ENCODE peak calls at places on chromosomes 13 and 19, in six cellular contexts. S is neural crest cell, Y is NAMALWA, H is upper lobe of right lung, L is left ventricle myocardium inferior, F is A549. R is an unnamed sample.
A peak's percentile ranks its signal among the peaks of the same experiment; 100 is the strongest.

GRCh38 chr13:113765241-113765910 is 6.3 kb downstream of the TMEM255B start:
- DNase-seq in F (no peak), H (peak; percentile 8), S (no peak), Y (no peak), L (no peak), R (no peak)

GRCh38 chr13:95641961-95642621 is 2.4 kb downstream of the DZIP1 start:
- DNase-seq in F (no peak), S (no peak), L (peak; percentile 41), H (peak; percentile 69), Y (no peak), R (no peak)

GRCh38 chr13:62357887-62358645 is 942.4 kb upstream of the PCDH20 start:
- DNase-seq in S (peak; percentile 13), Y (peak; percentile 82), H (no peak), F (peak; percentile 6), L (no peak), R (no peak)

GRCh38 chr19:55118401-55118991 is 1.1 kb upstream of the PPP1R12C start:
- DNase-seq in H (peak; percentile 77), F (no peak), Y (no peak), L (peak; percentile 65), S (peak; percentile 34), R (no peak)

GRCh38 chr19:11767633-11768133 is 883 bp downstream of the ZNF441 start:
- DNase-seq in F (no peak), Y (peak; percentile 25), S (no peak), H (peak; percentile 82), L (peak; percentile 17), R (peak; percentile 11)

GRCh38 chr19:32743447-32743846 is 23.9 kb downstream of the TDRD12 start:
- DNase-seq in H (no peak), F (no peak), Y (no peak), L (no peak), S (no peak), R (no peak)

GRCh38 chr13:23509781-23510543 is 60.2 kb upstream of the TNFRSF19 start:
- DNase-seq in F (no peak), S (no peak), H (no peak), L (no peak), Y (no peak), R (no peak)

GRCh38 chr19:2438178-2438577 is 10.8 kb upstream of the TIMM13 start:
- DNase-seq in L (no peak), F (no peak), S (no peak), H (no peak), Y (no peak), R (no peak)

GRCh38 chr13:112771139-112771876 is 81.5 kb downstream of the ATP11A start:
- DNase-seq in H (no peak), L (no peak), Y (no peak), F (no peak), S (no peak), R (no peak)

GRCh38 chr19:48362716-48363499 is 832 bp downstream of the TMEM143 start:
- DNase-seq in H (peak; percentile 98), F (peak; percentile 98), S (peak; percentile 86), L (peak; percentile 97), Y (peak; percentile 93), R (peak; percentile 80)

GRCh38 chr13:113034451-113035208 is 65.6 kb downstream of the MCF2L start:
- DNase-seq in L (no peak), S (peak; percentile 53), F (peak; percentile 54), H (no peak), Y (no peak), R (no peak)

GRCh38 chr13:113666951-113667701 is at the start of gene GRK1:
- DNase-seq in F (no peak), Y (no peak), L (peak; percentile 8), H (peak; percentile 63), S (peak; percentile 22), R (no peak)

GRCh38 chr13:81318231-81319019 is 977.5 kb upstream of the SPRY2 start:
- DNase-seq in F (no peak), H (no peak), L (no peak), S (no peak), Y (no peak), R (no peak)

GRCh38 chr19:56015756-56016155 is 29.2 kb downstream of the NLRP5 start:
- DNase-seq in Y (no peak), H (no peak), L (no peak), F (no peak), S (no peak), R (no peak)

GRCh38 chr19:17513801-17514200 is 2.4 kb downstream of the PGLS start:
- DNase-seq in F (no peak), L (no peak), H (no peak), S (no peak), Y (no peak), R (no peak)

GRCh38 chr19:2149980-2150793 is 1.2 kb downstream of the AP3D1 start:
- DNase-seq in L (no peak), S (no peak), F (no peak), H (no peak), Y (no peak), R (no peak)

GRCh38 chr13:51397262-51397933 is 55.4 kb downstream of the INTS6 start:
- DNase-seq in H (no peak), Y (peak; percentile 5), F (no peak), L (no peak), S (no peak), R (no peak)

GRCh38 chr19:12000152-12000981 is 35.1 kb downstream of the ZNF433 start:
- DNase-seq in H (no peak), L (no peak), Y (no peak), S (no peak), F (no peak), R (peak; percentile 51)

GRCh38 chr13:75151081-75151643 is 330.8 kb downstream of the TBC1D4 start:
- DNase-seq in Y (no peak), H (no peak), F (no peak), S (no peak), L (no peak), R (no peak)

GRCh38 chr13:50707533-50708096 is 135.9 kb downstream of the DLEU7 start:
- DNase-seq in F (no peak), L (no peak), S (no peak), Y (no peak), H (no peak), R (no peak)

GRCh38 chr19:16698914-16699313 is 20.7 kb upstream of the NWD1 start:
- DNase-seq in F (no peak), Y (no peak), S (no peak), L (peak; percentile 60), H (no peak), R (no peak)

GRCh38 chr13:109744512-109745051 is 41.8 kb downstream of the IRS2 start:
- DNase-seq in F (no peak), Y (no peak), S (no peak), L (peak; percentile 56), H (no peak), R (no peak)

GRCh38 chr19:55340784-55341147 is 1.1 kb downstream of the KMT5C start:
- DNase-seq in S (peak; percentile 25), Y (no peak), L (no peak), H (no peak), F (no peak), R (no peak)